ENCODE peak calls at places on chromosomes 11 and 22, in eight cellular contexts. One of them, this sample, is unnamed.

GRCh38 chr11:128716231-128716630 is 22.4 kb downstream of the FLI1 start:
- DNase-seq in AG10803: no peak
- DNase-seq in thoracic aorta: no peak
- DNase-seq in cardiac fibroblast: no peak
- DNase-seq in EH: no peak
- DNase-seq in HFFc6: no peak
- DNase-seq in brain microvascular endothelial cell: no peak
- DNase-seq in nucleus accumbens: no peak
- DNase-seq in this sample: peak

GRCh38 chr11:83156996-83157754 is at the start of gene PCF11:
- DNase-seq in AG10803: no peak
- DNase-seq in thoracic aorta: no peak
- DNase-seq in cardiac fibroblast: no peak
- DNase-seq in EH: no peak
- DNase-seq in HFFc6: no peak
- DNase-seq in brain microvascular endothelial cell: peak
- DNase-seq in nucleus accumbens: no peak
- DNase-seq in this sample: peak

GRCh38 chr22:20805972-20806471 is 32.1 kb downstream of the SERPIND1 start:
- DNase-seq in AG10803: peak
- DNase-seq in thoracic aorta: no peak
- DNase-seq in cardiac fibroblast: peak
- DNase-seq in EH: peak
- DNase-seq in HFFc6: no peak
- DNase-seq in brain microvascular endothelial cell: peak
- DNase-seq in nucleus accumbens: no peak
- DNase-seq in this sample: peak

GRCh38 chr22:27880778-27881394 is 38.2 kb downstream of the PITPNB start:
- DNase-seq in AG10803: peak
- DNase-seq in thoracic aorta: no peak
- DNase-seq in cardiac fibroblast: peak
- DNase-seq in EH: peak
- DNase-seq in HFFc6: peak
- DNase-seq in brain microvascular endothelial cell: peak
- DNase-seq in nucleus accumbens: no peak
- DNase-seq in this sample: peak

GRCh38 chr11:100556781-100557180 is 130.3 kb upstream of the ARHGAP42 start:
- DNase-seq in AG10803: no peak
- DNase-seq in thoracic aorta: no peak
- DNase-seq in cardiac fibroblast: no peak
- DNase-seq in EH: peak
- DNase-seq in HFFc6: no peak
- DNase-seq in brain microvascular endothelial cell: no peak
- DNase-seq in nucleus accumbens: no peak
- DNase-seq in this sample: no peak

GRCh38 chr11:96199563-96200025 is 143.4 kb downstream of the MAML2 start:
- DNase-seq in AG10803: peak
- DNase-seq in thoracic aorta: no peak
- DNase-seq in cardiac fibroblast: peak
- DNase-seq in EH: peak
- DNase-seq in HFFc6: peak
- DNase-seq in brain microvascular endothelial cell: peak
- DNase-seq in nucleus accumbens: no peak
- DNase-seq in this sample: peak

GRCh38 chr11:1479678-1480118 is 6.9 kb downstream of the MOB2 start:
- DNase-seq in AG10803: no peak
- DNase-seq in thoracic aorta: no peak
- DNase-seq in cardiac fibroblast: no peak
- DNase-seq in EH: no peak
- DNase-seq in HFFc6: no peak
- DNase-seq in brain microvascular endothelial cell: no peak
- DNase-seq in nucleus accumbens: no peak
- DNase-seq in this sample: no peak

GRCh38 chr11:65915101-65915820 is 3.6 kb downstream of the C11orf68 start:
- DNase-seq in AG10803: no peak
- DNase-seq in thoracic aorta: no peak
- DNase-seq in cardiac fibroblast: no peak
- DNase-seq in EH: no peak
- DNase-seq in HFFc6: no peak
- DNase-seq in brain microvascular endothelial cell: no peak
- DNase-seq in nucleus accumbens: no peak
- DNase-seq in this sample: no peak

GRCh38 chr22:19831016-19831415 is 23.7 kb downstream of the GNB1L start:
- DNase-seq in AG10803: no peak
- DNase-seq in thoracic aorta: no peak
- DNase-seq in cardiac fibroblast: no peak
- DNase-seq in EH: no peak
- DNase-seq in HFFc6: no peak
- DNase-seq in brain microvascular endothelial cell: no peak
- DNase-seq in nucleus accumbens: no peak
- DNase-seq in this sample: no peak

GRCh38 chr11:13963949-13964770 is 1.6 kb downstream of the SPON1 start:
- DNase-seq in AG10803: no peak
- DNase-seq in thoracic aorta: no peak
- DNase-seq in cardiac fibroblast: no peak
- DNase-seq in EH: no peak
- DNase-seq in HFFc6: no peak
- DNase-seq in brain microvascular endothelial cell: no peak
- DNase-seq in nucleus accumbens: no peak
- DNase-seq in this sample: no peak

GRCh38 chr11:71294846-71295600 is 42.6 kb upstream of the SHANK2 start:
- DNase-seq in AG10803: no peak
- DNase-seq in thoracic aorta: no peak
- DNase-seq in cardiac fibroblast: no peak
- DNase-seq in EH: no peak
- DNase-seq in HFFc6: no peak
- DNase-seq in brain microvascular endothelial cell: no peak
- DNase-seq in nucleus accumbens: no peak
- DNase-seq in this sample: no peak

GRCh38 chr11:10021563-10021962 is 272.5 kb downstream of the SBF2 start:
- DNase-seq in AG10803: no peak
- DNase-seq in thoracic aorta: no peak
- DNase-seq in cardiac fibroblast: no peak
- DNase-seq in EH: no peak
- DNase-seq in HFFc6: no peak
- DNase-seq in brain microvascular endothelial cell: no peak
- DNase-seq in nucleus accumbens: no peak
- DNase-seq in this sample: no peak

GRCh38 chr11:10716543-10717259 is 23.1 kb upstream of the IRAG1 start:
- DNase-seq in AG10803: no peak
- DNase-seq in thoracic aorta: no peak
- DNase-seq in cardiac fibroblast: no peak
- DNase-seq in EH: peak
- DNase-seq in HFFc6: no peak
- DNase-seq in brain microvascular endothelial cell: no peak
- DNase-seq in nucleus accumbens: no peak
- DNase-seq in this sample: no peak

GRCh38 chr22:31282748-31283468 is 9.4 kb downstream of the PIK3IP1 start:
- DNase-seq in AG10803: no peak
- DNase-seq in thoracic aorta: no peak
- DNase-seq in cardiac fibroblast: no peak
- DNase-seq in EH: no peak
- DNase-seq in HFFc6: no peak
- DNase-seq in brain microvascular endothelial cell: no peak
- DNase-seq in nucleus accumbens: no peak
- DNase-seq in this sample: no peak

GRCh38 chr11:70716986-70717775 is 318.9 kb downstream of the CTTN start:
- DNase-seq in AG10803: no peak
- DNase-seq in thoracic aorta: no peak
- DNase-seq in cardiac fibroblast: no peak
- DNase-seq in EH: no peak
- DNase-seq in HFFc6: no peak
- DNase-seq in brain microvascular endothelial cell: no peak
- DNase-seq in nucleus accumbens: no peak
- DNase-seq in this sample: no peak

GRCh38 chr11:75997273-75997552 is 182.2 kb downstream of the UVRAG start:
- DNase-seq in AG10803: no peak
- DNase-seq in thoracic aorta: no peak
- DNase-seq in cardiac fibroblast: no peak
- DNase-seq in EH: no peak
- DNase-seq in HFFc6: peak
- DNase-seq in brain microvascular endothelial cell: no peak
- DNase-seq in nucleus accumbens: no peak
- DNase-seq in this sample: no peak

GRCh38 chr11:112949781-112950575 is 11.2 kb upstream of the NCAM1 start:
- DNase-seq in AG10803: no peak
- DNase-seq in thoracic aorta: no peak
- DNase-seq in cardiac fibroblast: peak
- DNase-seq in EH: no peak
- DNase-seq in HFFc6: no peak
- DNase-seq in brain microvascular endothelial cell: no peak
- DNase-seq in nucleus accumbens: no peak
- DNase-seq in this sample: no peak

GRCh38 chr11:94128746-94129504 is at the start of gene PANX1:
- DNase-seq in AG10803: peak
- DNase-seq in thoracic aorta: no peak
- DNase-seq in cardiac fibroblast: peak
- DNase-seq in EH: peak
- DNase-seq in HFFc6: peak
- DNase-seq in brain microvascular endothelial cell: peak
- DNase-seq in nucleus accumbens: no peak
- DNase-seq in this sample: peak

GRCh38 chr11:129505266-129505665 is 129.6 kb downstream of the BARX2 start:
- DNase-seq in AG10803: no peak
- DNase-seq in thoracic aorta: no peak
- DNase-seq in cardiac fibroblast: no peak
- DNase-seq in EH: no peak
- DNase-seq in HFFc6: no peak
- DNase-seq in brain microvascular endothelial cell: no peak
- DNase-seq in nucleus accumbens: no peak
- DNase-seq in this sample: no peak

GRCh38 chr11:115887316-115887715 is 383.1 kb upstream of the CADM1 start:
- DNase-seq in AG10803: no peak
- DNase-seq in thoracic aorta: no peak
- DNase-seq in cardiac fibroblast: no peak
- DNase-seq in EH: no peak
- DNase-seq in HFFc6: no peak
- DNase-seq in brain microvascular endothelial cell: no peak
- DNase-seq in nucleus accumbens: no peak
- DNase-seq in this sample: no peak

GRCh38 chr22:47698906-47699305 is 936.5 kb downstream of the TBC1D22A start:
- DNase-seq in AG10803: no peak
- DNase-seq in thoracic aorta: no peak
- DNase-seq in cardiac fibroblast: no peak
- DNase-seq in EH: no peak
- DNase-seq in HFFc6: no peak
- DNase-seq in brain microvascular endothelial cell: no peak
- DNase-seq in nucleus accumbens: no peak
- DNase-seq in this sample: no peak

GRCh38 chr11:117819096-117820040 is 5.2 kb downstream of the FXYD2 start:
- DNase-seq in AG10803: peak
- DNase-seq in thoracic aorta: no peak
- DNase-seq in cardiac fibroblast: peak
- DNase-seq in EH: peak
- DNase-seq in HFFc6: peak
- DNase-seq in brain microvascular endothelial cell: peak
- DNase-seq in nucleus accumbens: no peak
- DNase-seq in this sample: peak

This sample was measured in iris pigment epithelial cell.